ENCODE peak calls at places on chromosome 12, in six cellular contexts. N is endothelial cell; P is lower leg skin; J is heart right ventricle; U is CD8-positive, alpha-beta T cell; V is neural crest cell. A is an unnamed sample.

GRCh38 chr12:109732321-109733305 is 19.0 kb downstream of the FAM222A start:
- DNase-seq in N (no peak), P (peak), J (no peak), U (no peak), V (no peak), A (no peak)

GRCh38 chr12:99911076-99911475 is 73.7 kb downstream of the ANKS1B start:
- DNase-seq in N (no peak), P (no peak), J (peak), U (no peak), V (no peak), A (peak)

GRCh38 chr12:89073659-89074058 is 278.6 kb downstream of the DUSP6 start:
- DNase-seq in N (no peak), P (no peak), J (no peak), U (no peak), V (no peak), A (no peak)

GRCh38 chr12:122076743-122077495 is 1.6 kb upstream of the MLXIP start:
- DNase-seq in N (no peak), P (no peak), J (no peak), U (no peak), V (no peak), A (no peak)

GRCh38 chr12:114430306-114430705 is 24.4 kb upstream of the TBX5 start:
- DNase-seq in N (no peak), P (no peak), J (no peak), U (no peak), V (no peak), A (no peak)

GRCh38 chr12:46082473-46082872 is 92.1 kb upstream of the SCAF11 start:
- DNase-seq in N (no peak), P (no peak), J (no peak), U (no peak), V (no peak), A (no peak)

GRCh38 chr12:58922849-58923248 is 2.5 kb upstream of the LRIG3 start:
- DNase-seq in N (no peak), P (no peak), J (no peak), U (no peak), V (no peak), A (no peak)

GRCh38 chr12:52383331-52383730 is 2.1 kb downstream of the KRT84 start:
- DNase-seq in N (no peak), P (no peak), J (no peak), U (no peak), V (no peak), A (no peak)

GRCh38 chr12:79848321-79848720 is 86.6 kb downstream of the PPP1R12A start:
- DNase-seq in N (no peak), P (no peak), J (no peak), U (no peak), V (no peak), A (no peak)

GRCh38 chr12:76863005-76863670 is 15.7 kb downstream of the CSRP2 start:
- DNase-seq in N (no peak), P (no peak), J (no peak), U (no peak), V (no peak), A (no peak)

GRCh38 chr12:84793558-84794367 is 118.8 kb downstream of the SLC6A15 start:
- DNase-seq in N (no peak), P (peak), J (no peak), U (no peak), V (no peak), A (no peak)

GRCh38 chr12:6745751-6746525 is 7.0 kb downstream of the MLF2 start:
- DNase-seq in N (no peak), P (no peak), J (no peak), U (no peak), V (no peak), A (no peak)

GRCh38 chr12:21773263-21773741 is 1.2 kb downstream of the KCNJ8 start:
- DNase-seq in N (peak), P (peak), J (peak), U (no peak), V (peak), A (no peak)

GRCh38 chr12:8841778-8842177 is 19.4 kb downstream of the A2ML1 start:
- DNase-seq in N (no peak), P (no peak), J (no peak), U (no peak), V (no peak), A (no peak)

GRCh38 chr12:25591132-25591531 is 38.0 kb upstream of the LMNTD1 start:
- DNase-seq in N (peak), P (no peak), J (no peak), U (no peak), V (no peak), A (no peak)

GRCh38 chr12:112236786-112237185 is 111.4 kb downstream of the TRAFD1 start:
- DNase-seq in N (no peak), P (no peak), J (no peak), U (no peak), V (no peak), A (no peak)

GRCh38 chr12:106248177-106248848 is 493 bp upstream of the CKAP4 start:
- DNase-seq in N (peak), P (peak), J (peak), U (peak), V (no peak), A (no peak)

GRCh38 chr12:19316420-19316819 is 122.9 kb upstream of the AEBP2 start:
- DNase-seq in N (no peak), P (no peak), J (no peak), U (no peak), V (no peak), A (no peak)

GRCh38 chr12:73220951-73221350 is 948.8 kb downstream of the TRHDE start:
- DNase-seq in N (no peak), P (no peak), J (no peak), U (no peak), V (no peak), A (no peak)

GRCh38 chr12:57619434-57620244 is 8.4 kb downstream of the ARHGEF25 start:
- DNase-seq in N (peak), P (peak), J (peak), U (no peak), V (no peak), A (no peak)

GRCh38 chr12:64098709-64099354 is 123.3 kb downstream of the KICS2 start:
- DNase-seq in N (no peak), P (no peak), J (peak), U (no peak), V (no peak), A (no peak)

GRCh38 chr12:119665164-119665929 is 2.6 kb upstream of the PRKAB1 start:
- DNase-seq in N (no peak), P (peak), J (no peak), U (no peak), V (no peak), A (no peak)

GRCh38 chr12:49609875-49610154 is 4.4 kb upstream of the FAM186B start:
- DNase-seq in N (no peak), P (no peak), J (no peak), U (no peak), V (no peak), A (no peak)
- TF ChIP-seq CTCF in N (no peak), P (no peak), J (no peak), U (no peak), V (no peak), A (no peak)

GRCh38 chr12:78118036-78118435 is 287.3 kb downstream of the NAV3 start:
- DNase-seq in N (no peak), P (no peak), J (no peak), U (no peak), V (no peak), A (no peak)
- TF ChIP-seq CTCF in N (no peak), P (no peak), J (no peak), U (no peak), V (no peak), A (no peak)

GRCh38 chr12:10956085-10956484 is 17.0 kb upstream of the TAS2R14 start:
- DNase-seq in N (no peak), P (no peak), J (no peak), U (no peak), V (no peak), A (no peak)

GRCh38 chr12:10960260-10960659 is 21.2 kb upstream of the TAS2R14 start:
- DNase-seq in N (no peak), P (no peak), J (no peak), U (no peak), V (no peak), A (no peak)

GRCh38 chr12:10957741-10958140 is 18.7 kb upstream of the TAS2R14 start:
- DNase-seq in N (no peak), P (no peak), J (no peak), U (no peak), V (no peak), A (no peak)

GRCh38 chr12:10965511-10965910 is 21.2 kb downstream of the TAS2R50 start:
- DNase-seq in N (no peak), P (no peak), J (no peak), U (no peak), V (no peak), A (no peak)

DNA sequence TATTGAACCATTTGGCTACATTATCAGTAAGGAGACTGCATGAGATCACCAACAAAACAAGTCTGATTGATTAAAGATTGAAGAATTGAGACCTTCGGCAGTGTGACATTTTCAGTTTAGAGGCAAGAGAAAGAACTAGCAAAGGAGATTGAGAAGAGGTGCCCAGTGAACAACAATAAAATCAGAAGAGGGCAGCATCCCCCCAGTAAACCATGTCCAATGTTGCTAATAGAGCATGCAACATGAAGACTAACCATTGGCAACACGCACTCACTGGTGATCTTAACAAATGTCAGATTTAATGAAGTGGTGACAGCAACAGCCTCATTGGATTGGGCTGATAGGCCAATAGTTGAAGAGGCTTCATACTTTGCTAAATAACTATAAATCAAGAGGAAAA is 20.7 kb upstream of the TAS2R14 start:
- DNase-seq in N (no peak), P (no peak), J (no peak), U (no peak), V (no peak), A (no peak)
- TF ChIP-seq CTCF in N (no peak), P (no peak), J (no peak), U (no peak), V (no peak), A (no peak)

GRCh38 chr12:124469193-124469888 is 98.1 kb downstream of the NCOR2 start:
- DNase-seq in N (no peak), P (no peak), J (no peak), U (no peak), V (no peak), A (no peak)
- TF ChIP-seq CTCF in N (peak), P (no peak), J (peak), U (peak), V (peak), A (peak)

DNA sequence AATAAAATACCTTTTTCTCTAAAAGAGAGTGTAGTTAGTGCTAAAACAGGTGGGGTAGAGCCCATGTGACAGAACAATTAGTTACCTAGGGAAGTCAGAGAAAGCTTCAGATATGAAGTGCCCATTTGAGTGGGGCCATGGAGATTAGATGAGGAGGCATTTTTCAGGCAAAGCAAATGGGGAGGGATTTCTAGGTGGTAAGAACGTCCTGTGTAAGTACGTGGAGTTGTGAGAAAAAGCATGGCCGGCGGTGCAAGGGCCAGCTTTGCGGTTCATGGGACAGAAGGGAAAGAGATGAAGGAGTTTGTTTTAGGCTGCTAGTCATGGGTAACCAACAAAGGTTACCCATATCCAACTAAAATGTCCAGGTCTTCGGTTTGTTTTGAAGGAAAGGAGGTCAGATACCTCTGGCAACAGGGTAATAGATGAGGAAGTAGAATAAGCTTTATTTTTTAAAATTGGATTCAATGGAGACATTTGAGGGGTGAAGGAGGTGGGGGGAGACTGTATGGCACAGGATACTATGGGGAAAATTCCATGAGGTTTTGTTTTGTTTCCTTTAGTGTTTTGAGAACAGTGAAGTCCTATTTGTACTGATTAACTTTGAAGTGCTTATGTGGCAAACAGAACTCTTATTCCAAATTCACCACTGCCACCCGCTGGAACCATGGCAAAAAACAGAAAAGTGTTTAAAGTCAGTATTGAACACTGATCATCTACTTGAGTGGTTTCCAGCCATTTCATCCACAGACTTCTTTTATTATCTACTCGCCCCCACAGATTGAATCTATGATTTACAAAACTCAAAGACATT is 10.0 kb upstream of the SNRPF start:
- DNase-seq in N (peak), P (no peak), J (no peak), U (no peak), V (no peak), A (no peak)
- TF ChIP-seq CTCF in N (no peak), P (no peak), J (no peak), U (no peak), V (peak), A (no peak)

DNA sequence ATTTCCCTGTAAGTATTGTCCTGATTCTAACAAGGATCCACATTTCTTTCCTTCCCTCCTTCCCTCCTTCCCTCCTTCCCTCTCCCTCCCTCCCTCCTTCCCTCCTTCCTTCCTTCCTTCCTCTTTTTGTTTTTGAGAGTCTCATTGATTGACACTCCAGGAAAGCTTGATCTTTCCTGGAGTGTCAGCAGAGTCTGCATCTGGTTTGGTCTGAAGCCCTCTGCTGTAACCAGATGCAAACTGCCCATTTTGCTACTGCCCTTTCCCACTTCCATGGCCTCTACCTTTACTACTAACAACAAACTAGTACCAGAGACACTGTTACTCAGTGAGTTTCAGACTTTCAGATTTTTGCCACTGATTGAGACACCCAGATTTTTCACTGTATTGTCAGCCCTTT is 14.4 kb upstream of the OR6C65 start:
- DNase-seq in N (no peak), P (no peak), J (no peak), U (no peak), V (no peak), A (no peak)
- TF ChIP-seq CTCF in N (no peak), P (no peak), J (no peak), U (no peak), V (no peak), A (no peak)

GRCh38 chr12:69698054-69698453 is 1.0 kb downstream of the BEST3 start:
- DNase-seq in N (no peak), P (no peak), J (no peak), U (no peak), V (no peak), A (no peak)
- TF ChIP-seq CTCF in N (no peak), P (no peak), J (no peak), U (no peak), V (no peak), A (no peak)

GRCh38 chr12:5070090-5070489 is 26.4 kb downstream of the KCNA5 start:
- DNase-seq in N (no peak), P (no peak), J (no peak), U (no peak), V (no peak), A (no peak)

GRCh38 chr12:5071496-5071895 is 27.8 kb downstream of the KCNA5 start:
- DNase-seq in N (no peak), P (no peak), J (no peak), U (no peak), V (no peak), A (no peak)

GRCh38 chr12:5072326-5072725 is 28.6 kb downstream of the KCNA5 start:
- DNase-seq in N (no peak), P (no peak), J (no peak), U (no peak), V (no peak), A (no peak)

GRCh38 chr12:5073838-5074237 is 30.2 kb downstream of the KCNA5 start:
- DNase-seq in N (no peak), P (no peak), J (no peak), U (no peak), V (no peak), A (no peak)

DNA sequence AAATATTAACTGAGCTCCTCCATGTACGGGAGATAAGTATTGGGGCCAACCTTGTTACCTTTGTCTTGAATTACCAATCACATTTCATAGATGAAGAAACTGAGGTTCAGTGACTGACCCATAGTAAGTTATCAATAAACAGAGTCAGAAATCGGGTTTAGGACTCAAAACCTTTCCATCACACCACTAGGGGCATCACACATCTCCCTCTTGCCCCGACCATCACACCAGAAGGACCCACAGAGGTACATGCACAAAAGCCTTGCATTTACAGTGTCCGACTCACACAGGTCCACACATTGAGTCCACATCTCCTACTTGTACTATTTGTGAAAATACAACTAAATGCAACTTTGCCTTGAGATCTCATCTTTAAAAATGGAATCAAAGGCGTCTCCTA is 29.4 kb downstream of the KCNA5 start:
- DNase-seq in N (no peak), P (no peak), J (no peak), U (no peak), V (no peak), A (no peak)
- TF ChIP-seq CTCF in N (no peak), P (no peak), J (no peak), U (no peak), V (peak), A (no peak)

A was measured in ascending aorta.